ENCODE peak calls at places on chromosomes 16 and 17, in ten cellular contexts. One of them, this sample, is unnamed.

GRCh38 chr16:1113889-1114526 is 18.0 kb upstream of the C1QTNF8 start:
- ATAC-seq in pancreas: no peak
- ATAC-seq in body of pancreas: no peak
- ATAC-seq in lower lobe of right lung: no peak
- ATAC-seq in stimulated activated memory B cell treated with anti-CD40 and anti-IgM and Interleukin-4, amounts not matched to agents 10 μg/mL and 1 μg/mL and 100 μg/mL, for 72 hours: peak
- ATAC-seq in stimulated activated naive CD8-positive, alpha-beta T cell treated with anti-CD3 and anti-CD28 coated beads, Interleukin-15, amount 100 ng/mL, for 72 hours: peak
- ATAC-seq in activated T-cell treated with anti-CD3 and anti-CD28 coated beads, Interleukin-2, amount 50 U/mL, for 4 hours: no peak
- ATAC-seq in right cardiac atrium: no peak
- ATAC-seq in sciatic nerve: no peak
- ATAC-seq in activated CD8-positive, alpha-beta T cell treated with anti-CD3 and anti-CD28 coated beads, Interleukin-2, amount 10 ng/mL, durations not matched to agents 7 days and 5 days: no peak
- ATAC-seq in this sample: no peak

GRCh38 chr16:73022534-73022933 is 25.4 kb downstream of the ZFHX3 start:
- ATAC-seq in pancreas: no peak
- ATAC-seq in body of pancreas: no peak
- ATAC-seq in lower lobe of right lung: no peak
- ATAC-seq in stimulated activated memory B cell treated with anti-CD40 and anti-IgM and Interleukin-4, amounts not matched to agents 10 μg/mL and 1 μg/mL and 100 μg/mL, for 72 hours: no peak
- ATAC-seq in stimulated activated naive CD8-positive, alpha-beta T cell treated with anti-CD3 and anti-CD28 coated beads, Interleukin-15, amount 100 ng/mL, for 72 hours: no peak
- ATAC-seq in activated T-cell treated with anti-CD3 and anti-CD28 coated beads, Interleukin-2, amount 50 U/mL, for 4 hours: no peak
- ATAC-seq in right cardiac atrium: no peak
- ATAC-seq in sciatic nerve: no peak
- ATAC-seq in activated CD8-positive, alpha-beta T cell treated with anti-CD3 and anti-CD28 coated beads, Interleukin-2, amount 10 ng/mL, durations not matched to agents 7 days and 5 days: no peak
- ATAC-seq in this sample: no peak

GRCh38 chr16:75019007-75019406 is 20.2 kb downstream of the ZNRF1 start:
- ATAC-seq in pancreas: no peak
- ATAC-seq in body of pancreas: no peak
- ATAC-seq in lower lobe of right lung: no peak
- ATAC-seq in stimulated activated memory B cell treated with anti-CD40 and anti-IgM and Interleukin-4, amounts not matched to agents 10 μg/mL and 1 μg/mL and 100 μg/mL, for 72 hours: no peak
- ATAC-seq in stimulated activated naive CD8-positive, alpha-beta T cell treated with anti-CD3 and anti-CD28 coated beads, Interleukin-15, amount 100 ng/mL, for 72 hours: no peak
- ATAC-seq in activated T-cell treated with anti-CD3 and anti-CD28 coated beads, Interleukin-2, amount 50 U/mL, for 4 hours: no peak
- ATAC-seq in right cardiac atrium: no peak
- ATAC-seq in sciatic nerve: no peak
- ATAC-seq in activated CD8-positive, alpha-beta T cell treated with anti-CD3 and anti-CD28 coated beads, Interleukin-2, amount 10 ng/mL, durations not matched to agents 7 days and 5 days: no peak
- ATAC-seq in this sample: no peak

GRCh38 chr17:34153988-34154387 is 101.1 kb upstream of the CCL2 start:
- ATAC-seq in pancreas: peak
- ATAC-seq in body of pancreas: no peak
- ATAC-seq in lower lobe of right lung: no peak
- ATAC-seq in stimulated activated memory B cell treated with anti-CD40 and anti-IgM and Interleukin-4, amounts not matched to agents 10 μg/mL and 1 μg/mL and 100 μg/mL, for 72 hours: no peak
- ATAC-seq in stimulated activated naive CD8-positive, alpha-beta T cell treated with anti-CD3 and anti-CD28 coated beads, Interleukin-15, amount 100 ng/mL, for 72 hours: no peak
- ATAC-seq in activated T-cell treated with anti-CD3 and anti-CD28 coated beads, Interleukin-2, amount 50 U/mL, for 4 hours: no peak
- ATAC-seq in right cardiac atrium: no peak
- ATAC-seq in sciatic nerve: no peak
- ATAC-seq in activated CD8-positive, alpha-beta T cell treated with anti-CD3 and anti-CD28 coated beads, Interleukin-2, amount 10 ng/mL, durations not matched to agents 7 days and 5 days: no peak
- ATAC-seq in this sample: no peak

GRCh38 chr17:3960764-3961163 is 3.5 kb downstream of the ATP2A3 start:
- ATAC-seq in pancreas: no peak
- ATAC-seq in body of pancreas: no peak
- ATAC-seq in lower lobe of right lung: peak
- ATAC-seq in stimulated activated memory B cell treated with anti-CD40 and anti-IgM and Interleukin-4, amounts not matched to agents 10 μg/mL and 1 μg/mL and 100 μg/mL, for 72 hours: no peak
- ATAC-seq in stimulated activated naive CD8-positive, alpha-beta T cell treated with anti-CD3 and anti-CD28 coated beads, Interleukin-15, amount 100 ng/mL, for 72 hours: no peak
- ATAC-seq in activated T-cell treated with anti-CD3 and anti-CD28 coated beads, Interleukin-2, amount 50 U/mL, for 4 hours: no peak
- ATAC-seq in right cardiac atrium: peak
- ATAC-seq in sciatic nerve: no peak
- ATAC-seq in activated CD8-positive, alpha-beta T cell treated with anti-CD3 and anti-CD28 coated beads, Interleukin-2, amount 10 ng/mL, durations not matched to agents 7 days and 5 days: no peak
- ATAC-seq in this sample: no peak

GRCh38 chr17:34998205-34998604 is 17.9 kb downstream of the LIG3 start:
- ATAC-seq in pancreas: peak
- ATAC-seq in body of pancreas: peak
- ATAC-seq in lower lobe of right lung: peak
- ATAC-seq in stimulated activated memory B cell treated with anti-CD40 and anti-IgM and Interleukin-4, amounts not matched to agents 10 μg/mL and 1 μg/mL and 100 μg/mL, for 72 hours: peak
- ATAC-seq in stimulated activated naive CD8-positive, alpha-beta T cell treated with anti-CD3 and anti-CD28 coated beads, Interleukin-15, amount 100 ng/mL, for 72 hours: peak
- ATAC-seq in activated T-cell treated with anti-CD3 and anti-CD28 coated beads, Interleukin-2, amount 50 U/mL, for 4 hours: peak
- ATAC-seq in right cardiac atrium: peak
- ATAC-seq in sciatic nerve: peak
- ATAC-seq in activated CD8-positive, alpha-beta T cell treated with anti-CD3 and anti-CD28 coated beads, Interleukin-2, amount 10 ng/mL, durations not matched to agents 7 days and 5 days: peak
- ATAC-seq in this sample: peak

GRCh38 chr17:77111916-77112315 is 28.9 kb upstream of the SEC14L1 start:
- ATAC-seq in pancreas: no peak
- ATAC-seq in body of pancreas: no peak
- ATAC-seq in lower lobe of right lung: no peak
- ATAC-seq in stimulated activated memory B cell treated with anti-CD40 and anti-IgM and Interleukin-4, amounts not matched to agents 10 μg/mL and 1 μg/mL and 100 μg/mL, for 72 hours: no peak
- ATAC-seq in stimulated activated naive CD8-positive, alpha-beta T cell treated with anti-CD3 and anti-CD28 coated beads, Interleukin-15, amount 100 ng/mL, for 72 hours: no peak
- ATAC-seq in activated T-cell treated with anti-CD3 and anti-CD28 coated beads, Interleukin-2, amount 50 U/mL, for 4 hours: no peak
- ATAC-seq in right cardiac atrium: no peak
- ATAC-seq in sciatic nerve: no peak
- ATAC-seq in activated CD8-positive, alpha-beta T cell treated with anti-CD3 and anti-CD28 coated beads, Interleukin-2, amount 10 ng/mL, durations not matched to agents 7 days and 5 days: no peak
- ATAC-seq in this sample: no peak

GRCh38 chr17:72542317-72542716 is 421.5 kb downstream of the SOX9 start:
- ATAC-seq in pancreas: no peak
- ATAC-seq in body of pancreas: no peak
- ATAC-seq in lower lobe of right lung: no peak
- ATAC-seq in stimulated activated memory B cell treated with anti-CD40 and anti-IgM and Interleukin-4, amounts not matched to agents 10 μg/mL and 1 μg/mL and 100 μg/mL, for 72 hours: no peak
- ATAC-seq in stimulated activated naive CD8-positive, alpha-beta T cell treated with anti-CD3 and anti-CD28 coated beads, Interleukin-15, amount 100 ng/mL, for 72 hours: no peak
- ATAC-seq in activated T-cell treated with anti-CD3 and anti-CD28 coated beads, Interleukin-2, amount 50 U/mL, for 4 hours: no peak
- ATAC-seq in right cardiac atrium: no peak
- ATAC-seq in sciatic nerve: no peak
- ATAC-seq in activated CD8-positive, alpha-beta T cell treated with anti-CD3 and anti-CD28 coated beads, Interleukin-2, amount 10 ng/mL, durations not matched to agents 7 days and 5 days: no peak
- ATAC-seq in this sample: no peak

GRCh38 chr16:57270221-57271062 is 14.0 kb downstream of the PLLP start:
- ATAC-seq in pancreas: no peak
- ATAC-seq in body of pancreas: no peak
- ATAC-seq in lower lobe of right lung: no peak
- ATAC-seq in stimulated activated memory B cell treated with anti-CD40 and anti-IgM and Interleukin-4, amounts not matched to agents 10 μg/mL and 1 μg/mL and 100 μg/mL, for 72 hours: no peak
- ATAC-seq in stimulated activated naive CD8-positive, alpha-beta T cell treated with anti-CD3 and anti-CD28 coated beads, Interleukin-15, amount 100 ng/mL, for 72 hours: no peak
- ATAC-seq in activated T-cell treated with anti-CD3 and anti-CD28 coated beads, Interleukin-2, amount 50 U/mL, for 4 hours: no peak
- ATAC-seq in right cardiac atrium: no peak
- ATAC-seq in sciatic nerve: peak
- ATAC-seq in activated CD8-positive, alpha-beta T cell treated with anti-CD3 and anti-CD28 coated beads, Interleukin-2, amount 10 ng/mL, durations not matched to agents 7 days and 5 days: no peak
- ATAC-seq in this sample: no peak

GRCh38 chr17:30805944-30806456 is 18.5 kb downstream of the CRLF3 start:
- ATAC-seq in pancreas: no peak
- ATAC-seq in body of pancreas: no peak
- ATAC-seq in lower lobe of right lung: no peak
- ATAC-seq in stimulated activated memory B cell treated with anti-CD40 and anti-IgM and Interleukin-4, amounts not matched to agents 10 μg/mL and 1 μg/mL and 100 μg/mL, for 72 hours: no peak
- ATAC-seq in stimulated activated naive CD8-positive, alpha-beta T cell treated with anti-CD3 and anti-CD28 coated beads, Interleukin-15, amount 100 ng/mL, for 72 hours: no peak
- ATAC-seq in activated T-cell treated with anti-CD3 and anti-CD28 coated beads, Interleukin-2, amount 50 U/mL, for 4 hours: no peak
- ATAC-seq in right cardiac atrium: no peak
- ATAC-seq in sciatic nerve: no peak
- ATAC-seq in activated CD8-positive, alpha-beta T cell treated with anti-CD3 and anti-CD28 coated beads, Interleukin-2, amount 10 ng/mL, durations not matched to agents 7 days and 5 days: no peak
- ATAC-seq in this sample: no peak

GRCh38 chr16:9125658-9126492 is 34.4 kb downstream of the HAPSTR1 start:
- ATAC-seq in pancreas: no peak
- ATAC-seq in body of pancreas: no peak
- ATAC-seq in lower lobe of right lung: no peak
- ATAC-seq in stimulated activated memory B cell treated with anti-CD40 and anti-IgM and Interleukin-4, amounts not matched to agents 10 μg/mL and 1 μg/mL and 100 μg/mL, for 72 hours: no peak
- ATAC-seq in stimulated activated naive CD8-positive, alpha-beta T cell treated with anti-CD3 and anti-CD28 coated beads, Interleukin-15, amount 100 ng/mL, for 72 hours: peak
- ATAC-seq in activated T-cell treated with anti-CD3 and anti-CD28 coated beads, Interleukin-2, amount 50 U/mL, for 4 hours: no peak
- ATAC-seq in right cardiac atrium: no peak
- ATAC-seq in sciatic nerve: no peak
- ATAC-seq in activated CD8-positive, alpha-beta T cell treated with anti-CD3 and anti-CD28 coated beads, Interleukin-2, amount 10 ng/mL, durations not matched to agents 7 days and 5 days: no peak
- ATAC-seq in this sample: no peak